ENCODE peak calls at places on chromosomes 4 and X, in five cellular contexts. T, P, I, U and H are unnamed samples.

GRCh38 chrX:43836435-43837184 is 45.6 kb downstream of the MAOB start:
- DNase-seq in T (no peak), U (no peak), P (no peak), I (no peak), H (no peak)

GRCh38 chr4:51859476-51860032 is 16.6 kb downstream of the DCUN1D4 start:
- DNase-seq in I (no peak), T (no peak), U (no peak), P (no peak), H (no peak)

GRCh38 chrX:13377537-13377936 is 57.7 kb upstream of the ATXN3L start:
- DNase-seq in P (no peak), I (no peak), U (no peak), T (no peak), H (no peak)

GRCh38 chr4:156799121-156799589 is 172.4 kb downstream of the PDGFC start:
- DNase-seq in U (no peak), P (no peak), T (no peak), I (no peak), H (no peak)

GRCh38 chrX:130108647-130109428 is 1.5 kb downstream of the ELF4 start:
- DNase-seq in T (peak), U (no peak), P (peak), I (no peak), H (no peak)

GRCh38 chr4:173518419-173519102 is 11.5 kb downstream of the HAND2 start:
- DNase-seq in U (no peak), I (no peak), P (no peak), T (no peak), H (no peak)

GRCh38 chr4:23717528-23718248 is 172.2 kb downstream of the PPARGC1A start:
- DNase-seq in I (no peak), P (no peak), T (no peak), U (no peak), H (no peak)

GRCh38 chr4:39825741-39826231 is 127.8 kb downstream of the UBE2K start:
- DNase-seq in U (no peak), P (no peak), I (no peak), T (no peak), H (no peak)

GRCh38 chrX:71604141-71604540 is 14.2 kb downstream of the CXCR3 start:
- DNase-seq in P (no peak), U (no peak), T (no peak), I (no peak), H (no peak)

GRCh38 chr4:177718514-177718913 is 276.3 kb upstream of the AGA start:
- DNase-seq in T (no peak), I (no peak), U (no peak), P (no peak), H (no peak)

GRCh38 chr4:183200453-183200852 is 101.4 kb downstream of the WWC2 start:
- DNase-seq in U (no peak), P (peak), I (no peak), T (peak), H (no peak)

GRCh38 chr4:6062133-6062532 is 43.9 kb upstream of the C4orf50 start:
- DNase-seq in I (no peak), T (no peak), U (no peak), P (no peak), H (no peak)

GRCh38 chr4:2788532-2789103 is 4.3 kb upstream of the SH3BP2 start:
- DNase-seq in U (no peak), I (no peak), P (peak), T (no peak), H (no peak)

GRCh38 chr4:153518001-153518400 is 51.8 kb downstream of the TMEM131L start:
- DNase-seq in P (no peak), U (no peak), T (no peak), I (no peak), H (no peak)

GRCh38 chrX:39633293-39633692 is 464.5 kb downstream of the BCOR start:
- DNase-seq in U (no peak), T (no peak), I (no peak), P (no peak), H (no peak)

GRCh38 chrX:103608305-103608963 is 671 bp downstream of the TCEAL3 start:
- DNase-seq in T (peak), U (no peak), P (peak), I (peak), H (no peak)

GRCh38 chrX:40773809-40774208 is 38.5 kb upstream of the MED14 start:
- DNase-seq in U (no peak), I (no peak), P (no peak), T (no peak), H (no peak)

GRCh38 chr4:48342559-48342878 is 1.2 kb downstream of the SLAIN2 start:
- DNase-seq in I (no peak), P (no peak), U (no peak), T (no peak), H (no peak)

GRCh38 chrX:153744210-153745066 is 19.6 kb upstream of the PLXNB3 start:
- DNase-seq in U (no peak), P (no peak), I (no peak), T (peak), H (no peak)
- TF ChIP-seq CTCF in U (no peak), P (peak), I (no peak), T (no peak), H (no peak)

GRCh38 chrX:119266364-119266995 is 30.4 kb downstream of the PGRMC1 start:
- DNase-seq in U (peak), I (peak), P (no peak), T (no peak), H (no peak)
- TF ChIP-seq CTCF in U (peak), I (peak), P (peak), T (peak), H (peak)

GRCh38 chr4:27684501-27685077 is 823.9 kb downstream of the STIM2 start:
- DNase-seq in I (peak), P (peak), T (no peak), U (peak), H (peak)
- TF ChIP-seq CTCF in I (peak), P (peak), T (peak), U (peak), H (peak)

DNA sequence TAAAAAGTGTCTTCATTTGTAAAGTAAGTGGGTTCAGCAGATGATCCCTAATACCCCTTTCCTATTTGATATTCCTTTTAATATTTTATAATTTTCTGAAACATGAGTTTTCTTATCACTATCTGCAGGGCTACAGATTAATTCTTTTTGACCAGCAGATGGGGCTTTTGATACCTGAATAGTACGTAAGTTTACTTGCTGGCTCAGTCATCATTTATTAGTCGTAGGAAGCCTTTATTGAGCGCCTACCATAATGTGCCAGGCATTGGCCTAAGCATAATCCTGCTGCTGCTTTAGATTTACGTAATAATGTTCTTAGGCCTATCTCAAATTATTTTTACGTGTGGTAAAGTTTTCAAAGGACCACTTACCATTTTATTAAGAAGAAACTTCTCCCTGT is 33.1 kb downstream of the OSTC start:
- DNase-seq in T (no peak), P (no peak), U (peak), I (no peak), H (no peak)
- TF ChIP-seq CTCF in T (peak), P (peak), U (no peak), I (peak), H (peak)

DNA sequence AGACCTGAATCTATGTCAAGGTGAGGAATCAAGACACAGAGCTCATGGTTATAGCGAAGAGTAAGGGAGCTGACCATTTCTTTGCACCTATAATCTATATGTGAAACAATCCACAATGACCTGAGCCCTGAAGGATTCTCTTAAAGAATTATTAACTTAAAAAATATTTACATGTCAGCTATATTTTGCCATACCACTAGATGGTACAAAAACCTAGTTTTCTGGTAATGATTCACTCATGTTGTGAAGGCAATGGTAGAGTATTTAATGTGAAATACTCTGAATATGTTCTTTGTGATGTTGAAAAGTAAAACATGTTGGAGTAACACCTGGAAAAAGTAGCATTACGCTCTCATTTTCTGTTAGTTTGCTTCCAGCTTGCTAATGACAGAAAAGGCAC is 40.0 kb downstream of the VGLL1 start:
- DNase-seq in I (no peak), U (no peak), T (no peak), P (no peak), H (no peak)
- TF ChIP-seq CTCF in I (no peak), U (no peak), T (no peak), P (no peak), H (no peak)

GRCh38 chr4:77376788-77377460 is 219.9 kb downstream of the CCNG2 start:
- DNase-seq in P (no peak), I (no peak), U (no peak), T (no peak), H (no peak)
- TF ChIP-seq CTCF in P (no peak), I (no peak), U (no peak), T (no peak), H (no peak)